ENCODE peak calls at places on chromosomes 16 and 17, in nine cellular contexts. Y is aorta, J is nephron progenitor cell, Z is skeletal muscle cell, K is HCEC 1CT, D is GM12891, S is left ventricle myocardium superior, F is heart left ventricle, L is lung. B is an unnamed sample.
A peak's percentile ranks its signal among the peaks of the same experiment; 100 is the strongest.

GRCh38 chr17:70369296-70369855 is 200.0 kb downstream of the KCNJ2 start:
- DNase-seq in K (no peak), Y (no peak), D (no peak), L (no peak), S (no peak), Z (peak; percentile 5), J (no peak), F (no peak), B (no peak)

GRCh38 chr17:29379084-29379811 is 10.9 kb upstream of the TAOK1 start:
- DNase-seq in S (no peak), J (no peak), F (no peak), K (no peak), Y (no peak), L (no peak), Z (no peak), D (no peak), B (no peak)

GRCh38 chr17:80981929-80982425 is 9.7 kb upstream of the CHMP6 start:
- DNase-seq in L (no peak), Y (no peak), D (no peak), K (no peak), J (no peak), F (no peak), Z (no peak), S (no peak), B (no peak)

GRCh38 chr17:69367298-69367697 is 40.4 kb upstream of the ABCA5 start:
- DNase-seq in L (no peak), D (peak; percentile 19), J (no peak), K (no peak), Z (no peak), F (no peak), Y (no peak), S (no peak), B (no peak)

GRCh38 chr16:1884155-1884760 is 12.3 kb upstream of the MEIOB start:
- DNase-seq in F (no peak), L (no peak), K (no peak), Z (no peak), J (no peak), S (no peak), Y (no peak), D (no peak), B (no peak)

GRCh38 chr16:10941127-10941933 is 938 bp downstream of the DEXI start:
- DNase-seq in Y (no peak), J (peak; percentile 22), S (no peak), Z (no peak), D (no peak), F (no peak), L (no peak), K (no peak), B (no peak)

GRCh38 chr17:76869878-76870714 is 1.9 kb downstream of the MGAT5B start:
- DNase-seq in S (no peak), D (no peak), Z (no peak), J (peak; percentile 70), Y (no peak), L (no peak), F (no peak), K (no peak), B (peak; percentile 37)

GRCh38 chr16:10738231-10739077 is 5.2 kb upstream of the NUBP1 start:
- DNase-seq in F (peak; percentile 86), S (peak; percentile 91), J (no peak), Z (no peak), D (peak; percentile 37), K (peak; percentile 83), L (peak; percentile 49), Y (peak; percentile 88), B (no peak)

GRCh38 chr16:61998460-61998859 is 37.8 kb downstream of the CDH8 start:
- DNase-seq in J (no peak), S (no peak), Z (no peak), D (no peak), Y (no peak), F (no peak), K (no peak), L (no peak), B (no peak)

GRCh38 chr17:40317880-40318834 is 9.2 kb downstream of the RARA start:
- DNase-seq in K (peak; percentile 95), D (peak; percentile 94), F (peak; percentile 98), J (peak; percentile 93), Z (peak; percentile 92), L (peak; percentile 95), S (peak; percentile 97), Y (peak; percentile 97), B (peak; percentile 84)

GRCh38 chr16:2022723-2023097 is 3.1 kb downstream of the NPW start:
- DNase-seq in J (peak; percentile 69), D (no peak), Z (no peak), L (no peak), Y (no peak), S (no peak), K (no peak), F (no peak), B (no peak)

GRCh38 chr16:66469932-66470546 is 42.9 kb downstream of the BEAN1 start:
- DNase-seq in L (no peak), Z (no peak), S (no peak), D (no peak), K (no peak), Y (no peak), F (no peak), J (no peak), B (no peak)

GRCh38 chr17:14737984-14738651 is 437.2 kb downstream of the HS3ST3B1 start:
- DNase-seq in Z (peak; percentile 100), K (peak; percentile 99), D (no peak), Y (peak; percentile 82), L (peak; percentile 73), J (peak; percentile 26), F (peak; percentile 14), S (peak; percentile 49), B (no peak)

GRCh38 chr17:31266042-31266441 is 31.0 kb downstream of the OMG start:
- DNase-seq in F (no peak), Z (no peak), K (peak; percentile 38), Y (no peak), D (no peak), J (no peak), S (no peak), L (no peak), B (no peak)

GRCh38 chr16:69848635-69849545 is 86.8 kb downstream of the WWP2 start:
- DNase-seq in D (no peak), Y (peak; percentile 95), J (peak; percentile 31), S (peak; percentile 87), F (peak; percentile 92), L (peak; percentile 74), Z (peak; percentile 83), K (peak; percentile 91), B (no peak)

GRCh38 chr17:9432867-9433495 is 142.6 kb downstream of the STX8 start:
- DNase-seq in Z (peak; percentile 21), K (no peak), D (no peak), Y (no peak), F (no peak), L (no peak), S (no peak), J (no peak), B (no peak)

GRCh38 chr17:56297142-56297541 is 143.9 kb downstream of the ANKFN1 start:
- DNase-seq in F (no peak), Z (no peak), K (peak; percentile 56), Y (no peak), L (no peak), J (peak; percentile 6), S (no peak), D (no peak), B (no peak)

GRCh38 chr16:19375561-19376158 is 42.0 kb upstream of the TMC5 start:
- DNase-seq in S (no peak), D (peak; percentile 42), K (peak; percentile 63), Y (no peak), F (peak; percentile 19), J (peak; percentile 53), L (no peak), Z (peak; percentile 13), B (peak; percentile 23)

GRCh38 chr16:17392857-17393421 is 77.8 kb downstream of the XYLT1 start:
- DNase-seq in Y (no peak), J (no peak), F (no peak), K (no peak), Z (no peak), D (no peak), L (no peak), S (no peak), B (no peak)

GRCh38 chr17:82351254-82351712 is 7.8 kb upstream of the TEX19 start:
- DNase-seq in Y (no peak), S (peak; percentile 19), J (no peak), K (no peak), Z (no peak), F (no peak), D (no peak), L (no peak), B (no peak)

GRCh38 chr16:89058812-89059211 is 34.8 kb upstream of the ACSF3 start:
- DNase-seq in F (no peak), D (no peak), L (no peak), Y (no peak), Z (no peak), S (no peak), K (no peak), J (no peak), B (no peak)

GRCh38 chr16:700684-701584 is 4.7 kb downstream of the FBXL16 start:
- DNase-seq in D (no peak), L (no peak), Z (no peak), F (no peak), K (no peak), Y (no peak), J (peak; percentile 93), S (peak; percentile 57), B (peak; percentile 70)

GRCh38 chr16:74309789-74310781 is 13.5 kb downstream of the PSMD7 start:
- DNase-seq in D (peak; percentile 34), L (no peak), F (no peak), K (peak; percentile 58), Y (no peak), J (peak; percentile 29), S (no peak), Z (no peak), B (no peak)

GRCh38 chr16:58105619-58106018 is 23.6 kb downstream of the CFAP20 start:
- DNase-seq in K (no peak), J (no peak), F (no peak), D (no peak), L (no peak), Y (peak; percentile 10), S (no peak), Z (no peak), B (no peak)

GRCh38 chr17:17141860-17142552 is 64.1 kb downstream of the PLD6 start:
- DNase-seq in S (peak; percentile 63), K (no peak), Y (no peak), F (no peak), J (peak; percentile 70), L (no peak), D (peak; percentile 77), Z (no peak), B (no peak)

GRCh38 chr16:22216191-22216831 is 10.2 kb downstream of the EEF2K start:
- DNase-seq in S (no peak), D (no peak), F (no peak), Z (no peak), K (peak; percentile 38), J (no peak), L (no peak), Y (no peak), B (no peak)

GRCh38 chr16:67426950-67427349 is 4.0 kb upstream of the HSD11B2 start:
- DNase-seq in Y (no peak), J (no peak), K (no peak), F (peak; percentile 57), D (no peak), L (no peak), Z (no peak), S (peak; percentile 55), B (no peak)

GRCh38 chr17:34485999-34486398 is 93.4 kb upstream of the TMEM132E start:
- DNase-seq in J (no peak), L (no peak), S (no peak), K (no peak), D (no peak), Z (no peak), Y (no peak), F (no peak), B (no peak)

GRCh38 chr17:66949501-66949900 is 15.0 kb upstream of the CACNG4 start:
- DNase-seq in K (no peak), S (no peak), F (no peak), Z (no peak), J (no peak), L (no peak), D (no peak), Y (no peak), B (no peak)